ENCODE peak calls at places on chromosomes 2 and 18, in nine cellular contexts. U is endothelial cell of umbilical vein, B is transverse colon, W is stomach, X is breast epithelium, G is spleen, L is K562, E is HepG2, N is GM12878. T is an unnamed sample. For H3K4me1, the result is how much of the 10 kb centered on the place peaks cover.

GRCh38 chr2:12717988-12718661 is 1.4 kb downstream of the TRIB2 start:
- DNase-seq in U (peak), B (no peak), W (peak), X (peak), G (peak), L (peak), E (no peak), N (no peak), T (no peak)

GRCh38 chr2:231640646-231641111 is 48.0 kb downstream of the TEX44 start:
- DNase-seq in U (peak), B (peak), W (peak), X (peak), G (no peak), L (no peak), E (no peak), N (no peak), T (no peak)

GRCh38 chr2:111702809-111703196 is 181.2 kb downstream of the ANAPC1 start:
- DNase-seq in U (no peak), B (no peak), W (no peak), X (no peak), G (no peak), L (no peak), E (no peak), N (no peak), T (no peak)

GRCh38 chr2:203758841-203759691 is 52.6 kb downstream of the CD28 start:
- DNase-seq in U (no peak), B (no peak), W (peak), X (no peak), G (no peak), L (no peak), E (peak), N (no peak), T (no peak)

GRCh38 chr2:74457549-74458131 is 598 bp upstream of the WBP1 start:
- DNase-seq in U (no peak), B (peak), W (peak), X (peak), G (peak), L (no peak), E (peak), N (no peak), T (peak)

GRCh38 chr2:46314065-46314835 is 17.0 kb downstream of the EPAS1 start:
- DNase-seq in U (no peak), B (no peak), W (no peak), X (no peak), G (no peak), L (no peak), E (no peak), N (no peak), T (no peak)

GRCh38 chr18:5600376-5601071 is 56.7 kb upstream of the EPB41L3 start:
- DNase-seq in U (peak), B (no peak), W (no peak), X (no peak), G (no peak), L (no peak), E (peak), N (no peak), T (no peak)

GRCh38 chr2:73963385-73964120 is 21.2 kb upstream of the TET3 start:
- DNase-seq in U (no peak), B (no peak), W (no peak), X (no peak), G (no peak), L (no peak), E (no peak), N (peak), T (no peak)

GRCh38 chr2:202208526-202208925 is 29.9 kb downstream of the SUMO1 start:
- DNase-seq in U (no peak), B (no peak), W (no peak), X (no peak), G (no peak), L (no peak), E (no peak), N (no peak), T (no peak)

GRCh38 chr2:218081695-218082094 is 12.6 kb downstream of the RUFY4 start:
- DNase-seq in U (no peak), B (no peak), W (no peak), X (no peak), G (no peak), L (no peak), E (no peak), N (no peak), T (no peak)

GRCh38 chr18:73923866-73924265 is 223.8 kb downstream of the FBXO15 start:
- DNase-seq in U (no peak), B (no peak), W (no peak), X (no peak), G (no peak), L (no peak), E (no peak), N (no peak), T (no peak)

GRCh38 chr2:234635284-234635683 is 138.4 kb upstream of the ARL4C start:
- DNase-seq in U (peak), B (no peak), W (no peak), X (no peak), G (no peak), L (no peak), E (peak), N (no peak), T (no peak)

GRCh38 chr18:37608876-37609275 is 43.3 kb upstream of the CELF4 start:
- DNase-seq in U (no peak), B (no peak), W (no peak), X (no peak), G (no peak), L (no peak), E (no peak), N (no peak), T (no peak)

GRCh38 chr2:3611136-3611535 is 16.2 kb downstream of the COLEC11 start:
- DNase-seq in U (no peak), B (no peak), W (peak), X (no peak), G (peak), L (no peak), E (no peak), N (no peak), T (no peak)

GRCh38 chr2:156334496-156335478 is 2.3 kb upstream of the NR4A2 start:
- DNase-seq in U (peak), B (peak), W (peak), X (peak), G (peak), L (peak), E (peak), N (no peak), T (peak)
- H3K4me1 ChIP-seq in U (under half), B (under half), W (half or more), X (under half), G (under half), L (under half), E (under half), N (under half), T (under half)

DNA sequence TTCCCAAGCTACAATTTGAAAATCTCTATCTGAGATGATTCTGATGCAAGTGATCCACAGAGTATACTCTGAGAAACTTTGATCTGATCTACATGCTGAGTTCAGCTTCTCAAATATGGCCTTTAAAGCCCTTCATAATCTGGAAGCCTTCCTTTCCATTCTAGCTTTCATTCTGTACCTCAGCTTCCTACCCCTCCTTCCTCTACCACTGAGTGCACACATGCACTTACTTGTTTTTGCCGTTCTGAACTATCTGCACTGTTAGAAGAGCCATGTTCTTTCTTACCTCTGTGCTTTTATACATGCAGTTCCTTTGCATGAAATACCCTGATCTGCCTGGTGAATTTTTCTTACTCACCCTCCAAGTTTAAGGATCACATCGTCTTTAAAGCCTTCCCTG is 25.0 kb downstream of the REL start:
- DNase-seq in U (no peak), B (no peak), W (no peak), X (no peak), G (no peak), L (no peak), E (no peak), N (no peak), T (no peak)
- TF ChIP-seq POLR2AphosphoS5 in U (no peak), B (no peak), W (no peak), X (no peak), G (peak), L (no peak), E (no peak), N (peak), T (no peak)

GRCh38 chr2:200765139-200765951 is 46.4 kb upstream of the BZW1 start:
- DNase-seq in U (peak), B (no peak), W (no peak), X (no peak), G (no peak), L (no peak), E (peak), N (no peak), T (no peak)
- TF ChIP-seq POLR2A in U (no peak), B (no peak), W (no peak), X (no peak), G (no peak), L (no peak), E (no peak), N (no peak), T (no peak)

GRCh38 chr2:207131634-207132418 is 33.9 kb downstream of the KLF7 start:
- DNase-seq in U (peak), B (no peak), W (no peak), X (no peak), G (no peak), L (no peak), E (no peak), N (no peak), T (no peak)
- H3K4me1 ChIP-seq in U (half or more), B (under half), W (half or more), X (under half), G (half or more), L (under half), E (under half), N (under half), T (under half)

GRCh38 chr18:70290482-70291294 is 1.8 kb downstream of the SOCS6 start:
- DNase-seq in U (no peak), B (no peak), W (no peak), X (no peak), G (no peak), L (no peak), E (no peak), N (no peak), T (no peak)

GRCh38 chr18:70287731-70288130 is 1.1 kb upstream of the SOCS6 start:
- DNase-seq in U (no peak), B (no peak), W (no peak), X (no peak), G (no peak), L (no peak), E (no peak), N (no peak), T (no peak)

GRCh38 chr18:70288171-70288850 is 534 bp upstream of the SOCS6 start:
- DNase-seq in U (peak), B (peak), W (peak), X (no peak), G (no peak), L (peak), E (peak), N (no peak), T (peak)

GRCh38 chr18:70289351-70290330 is 796 bp downstream of the SOCS6 start:
- DNase-seq in U (peak), B (peak), W (peak), X (no peak), G (no peak), L (peak), E (no peak), N (no peak), T (peak)

DNA sequence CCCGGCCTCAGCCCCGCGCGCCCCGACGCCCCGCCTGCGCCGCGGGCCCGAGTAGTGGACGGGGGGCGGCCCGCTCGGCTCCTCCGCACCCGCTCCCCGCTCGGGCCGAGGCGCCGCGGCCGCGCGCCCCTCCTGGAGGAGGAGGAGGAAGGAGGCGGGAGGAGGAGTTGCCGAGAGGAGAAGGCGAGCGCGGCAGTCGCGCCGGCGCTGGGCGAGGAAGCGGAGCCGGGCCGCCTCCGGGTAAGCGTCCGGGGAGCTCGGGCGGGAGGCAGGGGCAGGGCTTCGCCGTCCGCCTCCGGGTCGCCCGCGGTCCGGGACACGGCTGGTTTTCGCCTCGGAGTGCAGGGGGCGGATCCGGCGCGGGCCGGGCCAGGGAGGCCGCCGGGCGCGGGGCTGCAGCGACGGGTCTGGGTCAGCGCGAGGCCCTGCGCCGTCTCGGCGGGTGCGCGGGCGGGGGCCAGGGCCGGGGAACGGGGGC is at the start of gene SOCS6:
- DNase-seq in U (peak), B (peak), W (peak), X (no peak), G (peak), L (no peak), E (no peak), N (no peak), T (peak)
- TF ChIP-seq POLR2AphosphoS5 in U (peak), B (peak), W (peak), X (peak), G (peak), L (no peak), E (peak), N (peak), T (no peak)

DNA sequence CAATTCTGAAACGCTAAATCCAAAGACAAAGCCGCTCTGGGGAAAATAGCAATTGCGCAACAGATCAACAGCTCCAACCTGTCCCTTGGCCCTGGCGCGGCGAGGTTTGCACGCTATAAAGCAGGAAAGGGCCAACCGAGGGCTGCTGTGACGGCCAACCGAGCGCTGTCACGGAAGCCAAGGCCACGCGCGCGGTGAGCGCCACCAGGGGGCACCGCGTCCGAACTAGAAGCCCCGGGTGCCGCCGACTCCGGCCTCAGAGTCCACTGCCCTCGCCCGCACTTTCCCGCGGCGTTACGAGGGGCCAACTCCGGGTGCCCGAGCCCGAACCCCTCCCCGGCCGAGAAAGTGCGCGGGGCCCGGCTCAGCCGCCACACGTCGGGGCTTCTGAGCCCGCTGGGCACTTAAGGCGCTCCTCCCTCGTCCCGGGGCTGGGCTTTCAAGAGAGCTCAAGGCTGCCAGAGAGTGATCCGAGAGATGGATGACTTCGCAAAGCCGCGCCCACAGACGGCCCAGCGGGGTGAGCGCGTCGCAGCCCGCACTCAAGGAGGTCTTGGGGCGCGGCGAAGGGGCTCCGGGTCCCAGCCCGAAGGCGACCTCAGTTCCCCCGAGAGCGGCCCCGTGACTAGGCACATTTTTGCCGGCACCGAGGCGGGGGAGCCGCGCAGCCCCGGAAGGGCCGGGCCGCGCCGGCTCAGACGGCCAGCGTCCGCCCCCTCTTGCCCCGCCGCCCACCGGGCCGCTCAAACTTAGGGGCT is 897 bp downstream of the NFE2L2 start:
- DNase-seq in U (peak), B (peak), W (peak), X (peak), G (peak), L (peak), E (peak), N (peak), T (peak)
- TF ChIP-seq POLR2A in U (peak), B (peak), W (no peak), X (no peak), G (peak), L (peak), E (peak), N (peak), T (peak)

GRCh38 chr2:65377556-65378307 is 54.7 kb downstream of the SPRED2 start:
- DNase-seq in U (peak), B (peak), W (no peak), X (no peak), G (no peak), L (no peak), E (no peak), N (no peak), T (peak)
- H3K4me1 ChIP-seq in U (under half), B (under half), W (half or more), X (under half), G (under half), L (half or more), E (half or more), N (under half), T (under half)

DNA sequence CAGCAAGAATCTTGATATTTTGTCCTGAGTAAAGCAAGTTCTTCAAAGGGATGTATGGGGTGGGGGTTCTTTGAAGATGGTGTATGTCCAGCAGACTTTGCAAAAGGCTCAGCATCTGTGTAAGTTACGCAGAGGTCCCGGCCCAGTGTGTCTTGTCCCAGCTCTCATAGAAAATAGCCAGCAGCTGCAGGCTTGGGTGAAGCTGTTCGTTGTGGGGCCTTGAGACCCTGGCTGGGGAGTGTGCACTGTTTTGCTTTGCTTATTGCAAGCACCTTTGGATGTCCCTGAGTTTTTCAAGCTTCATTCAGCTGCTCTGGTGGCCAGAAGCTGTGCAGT is 361.2 kb upstream of the NT5C1B start:
- DNase-seq in U (no peak), B (no peak), W (no peak), X (no peak), G (no peak), L (no peak), E (no peak), N (no peak), T (no peak)
- TF ChIP-seq POLR2AphosphoS5 in U (no peak), B (no peak), W (no peak), X (no peak), G (no peak), L (no peak), E (no peak), N (no peak), T (no peak)

DNA sequence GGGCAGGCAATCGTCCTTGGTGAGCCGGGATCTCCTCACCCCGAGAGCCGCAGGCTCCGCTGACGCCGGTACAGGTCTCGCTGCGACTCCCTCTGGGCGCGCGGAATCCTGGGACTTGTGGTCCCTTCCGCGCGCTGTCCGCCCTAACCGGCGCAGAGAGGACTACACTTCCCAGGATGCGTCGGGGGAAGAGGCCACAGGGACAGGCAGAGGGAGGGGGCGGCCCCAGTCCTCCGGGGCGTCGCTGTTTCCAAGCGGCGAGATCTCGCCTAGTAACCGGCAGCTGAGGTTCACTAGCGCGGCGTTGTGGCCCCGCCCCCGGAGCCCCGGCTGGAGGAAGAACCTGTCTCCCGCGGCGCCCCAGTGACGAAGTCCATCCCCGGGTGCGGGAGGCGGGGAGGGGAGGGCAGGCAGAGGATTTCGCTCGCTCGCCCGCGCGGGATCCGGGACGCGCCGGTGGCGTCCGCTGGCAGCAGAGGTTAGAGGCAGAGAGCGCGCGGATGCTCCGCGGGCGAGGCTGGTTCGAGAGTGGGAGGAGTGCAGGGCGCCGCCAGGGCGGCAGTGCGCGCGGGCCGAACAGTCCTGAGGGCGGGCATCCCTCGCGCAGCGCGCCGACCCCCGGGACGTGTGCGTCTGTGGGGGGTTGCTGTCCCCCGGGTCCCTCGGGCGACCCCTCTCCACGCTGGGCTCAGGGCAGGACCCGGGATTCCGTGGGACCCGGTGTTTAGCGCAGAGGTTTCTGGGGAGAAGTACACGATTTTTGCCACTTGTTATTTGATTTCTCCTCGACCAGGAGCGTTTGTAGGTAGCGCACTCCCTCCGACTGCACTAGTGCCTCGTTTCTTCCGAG is at the start of gene EML6:
- DNase-seq in U (peak), B (peak), W (peak), X (peak), G (peak), L (peak), E (peak), N (peak), T (peak)
- TF ChIP-seq POLR2A in U (peak), B (peak), W (no peak), X (no peak), G (peak), L (no peak), E (no peak), N (peak), T (peak)

T was measured in prostate gland.